ENCODE peak calls at places on chromosomes 12 and 14, in six cellular contexts. J is astrocyte of the spinal cord, I is GM23338, H is AG10803, P is fibroblast of pulmonary artery, Z is endothelial cell. V is an unnamed sample.

GRCh38 chr12:57772429-57773322 is at the start of gene EEF1AKMT3:
- DNase-seq in P (peak; percentile 40), I (peak; percentile 73), J (no peak), H (peak; percentile 41), Z (peak; percentile 63), V (no peak)

GRCh38 chr14:87491816-87492215 is 501.2 kb downstream of the GALC start:
- DNase-seq in H (no peak), P (no peak), Z (no peak), J (no peak), I (peak; percentile 47), V (no peak)

GRCh38 chr12:11653215-11653753 is 3.8 kb downstream of the ETV6 start:
- DNase-seq in H (peak; percentile 37), J (no peak), P (peak; percentile 46), Z (no peak), I (no peak), V (no peak)

GRCh38 chr14:91374897-91375747 is 42.5 kb downstream of the CCDC88C start:
- DNase-seq in P (no peak), Z (no peak), H (no peak), I (peak; percentile 74), J (no peak), V (no peak)

GRCh38 chr14:66444271-66444987 is 41.7 kb upstream of the CCDC196 start:
- DNase-seq in I (no peak), Z (no peak), H (peak; percentile 25), J (no peak), P (peak; percentile 7), V (no peak)

GRCh38 chr14:35879141-35879648 is 53.1 kb downstream of the BRMS1L start:
- DNase-seq in I (no peak), Z (no peak), H (peak; percentile 56), J (no peak), P (peak; percentile 38), V (no peak)

GRCh38 chr12:2129076-2129475 is 76.3 kb downstream of the CACNA1C start:
- DNase-seq in Z (no peak), J (peak; percentile 39), P (no peak), H (peak; percentile 87), I (no peak), V (no peak)

GRCh38 chr14:59754256-59754655 is 116.3 kb downstream of the RTN1 start:
- DNase-seq in I (no peak), H (peak; percentile 6), P (peak; percentile 16), J (peak; percentile 19), Z (no peak), V (no peak)

GRCh38 chr12:3681595-3681921 is 71.4 kb downstream of the CRACR2A start:
- DNase-seq in P (no peak), Z (no peak), I (no peak), H (no peak), J (no peak), V (no peak)

GRCh38 chr12:111757361-111758119 is 9.2 kb upstream of the ALDH2 start:
- DNase-seq in Z (no peak), I (no peak), H (peak; percentile 65), J (peak; percentile 69), P (peak; percentile 62), V (no peak)

GRCh38 chr12:119479121-119479561 is 114.4 kb upstream of the TMEM233 start:
- DNase-seq in H (no peak), Z (no peak), J (no peak), P (no peak), I (no peak), V (no peak)

GRCh38 chr12:68976304-68976915 is 43.4 kb upstream of the CPM start:
- DNase-seq in I (no peak), Z (no peak), P (no peak), H (no peak), J (no peak), V (no peak)

GRCh38 chr12:63353559-63353958 is 202.6 kb upstream of the AVPR1A start:
- DNase-seq in I (no peak), Z (no peak), P (peak; percentile 51), H (no peak), J (peak; percentile 26), V (no peak)

GRCh38 chr12:24071842-24072241 is 122.4 kb upstream of the SOX5 start:
- DNase-seq in J (no peak), P (no peak), Z (no peak), I (no peak), H (no peak), V (no peak)

GRCh38 chr14:49249022-49249421 is 337.2 kb downstream of the RPS29 start:
- DNase-seq in J (peak; percentile 26), P (no peak), I (no peak), Z (no peak), H (peak; percentile 12), V (no peak)

GRCh38 chr14:26709019-26709418 is 111.2 kb upstream of the NOVA1 start:
- DNase-seq in Z (no peak), P (peak; percentile 71), H (peak; percentile 3), J (peak; percentile 61), I (peak; percentile 9), V (no peak)

GRCh38 chr12:126718365-126718764 is 1548.6 kb upstream of the TMEM132C start:
- DNase-seq in P (no peak), H (no peak), I (no peak), Z (no peak), J (no peak), V (no peak)

GRCh38 chr12:52036587-52037171 is 14.6 kb upstream of the NR4A1 start:
- DNase-seq in Z (peak; percentile 59), J (peak; percentile 87), H (peak; percentile 78), P (peak; percentile 82), I (peak; percentile 84), V (peak; percentile 85)

GRCh38 chr12:131592972-131593371 is 117.9 kb upstream of the SFSWAP start:
- DNase-seq in H (no peak), Z (no peak), P (no peak), I (no peak), J (no peak), V (no peak)

GRCh38 chr12:65051196-65051595 is 69.9 kb downstream of the WIF1 start:
- DNase-seq in P (no peak), J (no peak), I (no peak), H (no peak), Z (no peak), V (no peak)

GRCh38 chr12:52525661-52526499 is 5.7 kb upstream of the KRT5 start:
- DNase-seq in I (no peak), P (no peak), Z (no peak), J (no peak), H (no peak), V (peak; percentile 9)

GRCh38 chr14:41096131-41096530 is 510.5 kb upstream of the LRFN5 start:
- DNase-seq in Z (no peak), J (no peak), I (no peak), H (no peak), P (no peak), V (no peak)

GRCh38 chr12:26425587-26426260 is 230.4 kb downstream of the SSPN start:
- DNase-seq in I (no peak), J (peak; percentile 56), H (no peak), P (peak; percentile 49), Z (no peak), V (no peak)

GRCh38 chr12:76158518-76159321 is 74.2 kb upstream of the NAP1L1 start:
- DNase-seq in I (peak; percentile 82), P (peak; percentile 70), H (peak; percentile 93), J (peak; percentile 81), Z (peak; percentile 59), V (peak; percentile 33)
- TF ChIP-seq CTCF in I (peak; percentile 83), P (peak; percentile 72), H (peak; percentile 90), J (peak; percentile 85), Z (peak; percentile 74), V (no peak)

GRCh38 chr12:14416658-14417057 is 51.2 kb downstream of the ATF7IP start:
- DNase-seq in H (peak; percentile 70), P (peak; percentile 92), Z (peak; percentile 41), I (peak; percentile 79), J (peak; percentile 92), V (no peak)
- TF ChIP-seq CTCF in H (peak; percentile 37), P (peak; percentile 41), Z (no peak), I (no peak), J (peak; percentile 39), V (no peak)

DNA sequence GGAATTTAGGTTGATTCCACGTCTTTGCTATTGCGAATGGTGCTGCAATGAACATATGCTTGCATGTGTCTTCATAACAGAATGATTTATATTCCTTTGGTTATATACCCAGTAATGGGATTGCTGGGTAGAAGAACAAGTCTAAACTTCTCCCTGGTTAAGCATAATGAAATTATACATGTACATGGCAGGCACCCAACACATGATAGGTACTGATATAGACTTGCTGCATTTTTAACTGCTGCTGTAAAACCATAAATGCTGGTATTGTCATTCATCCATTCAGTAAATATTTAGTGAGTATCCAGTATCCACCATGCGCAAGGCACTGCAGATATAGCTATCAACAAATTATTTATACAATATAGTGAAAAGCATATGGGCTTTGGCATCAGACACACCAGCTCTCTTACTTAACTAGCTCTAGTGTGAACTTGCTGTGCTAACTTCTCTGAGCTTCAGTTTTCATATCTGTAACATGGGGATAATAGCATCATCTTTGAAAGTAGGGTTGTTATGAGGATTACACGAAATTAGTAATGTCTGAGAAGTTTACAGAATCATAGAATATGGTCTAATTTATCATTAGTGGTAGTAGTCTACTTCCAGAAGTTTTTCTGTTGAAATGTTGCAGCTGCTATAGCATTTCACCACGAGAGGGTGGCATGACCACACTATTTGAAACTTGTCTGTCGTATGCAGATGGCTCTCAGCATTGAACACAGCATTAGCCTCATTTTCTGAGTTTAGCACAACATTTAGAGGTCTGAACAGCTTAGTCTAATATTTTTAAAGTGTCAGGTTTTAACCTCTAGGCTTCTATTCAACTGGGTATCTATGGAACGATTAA is 32.0 kb upstream of the SEL1L start:
- DNase-seq in P (peak; percentile 20), H (peak; percentile 8), J (no peak), Z (peak; percentile 26), I (peak; percentile 57), V (no peak)
- TF ChIP-seq CTCF in P (peak; percentile 43), H (peak; percentile 50), J (peak; percentile 25), Z (peak; percentile 41), I (peak; percentile 71), V (no peak)

GRCh38 chr12:9065607-9065856 is 50.2 kb downstream of the A2M start:
- DNase-seq in H (no peak), Z (no peak), P (no peak), I (no peak), J (no peak), V (no peak)

GRCh38 chr12:9064815-9065606 is 50.7 kb downstream of the A2M start:
- DNase-seq in Z (peak; percentile 33), P (peak; percentile 41), J (peak; percentile 14), I (peak; percentile 89), H (peak; percentile 39), V (peak; percentile 28)

GRCh38 chr12:9066183-9066623 is 49.5 kb downstream of the A2M start:
- DNase-seq in J (no peak), H (no peak), Z (no peak), P (no peak), I (no peak), V (no peak)

GRCh38 chr12:9066755-9067433 is 48.8 kb downstream of the A2M start:
- DNase-seq in H (no peak), J (no peak), Z (no peak), P (no peak), I (no peak), V (no peak)

DNA sequence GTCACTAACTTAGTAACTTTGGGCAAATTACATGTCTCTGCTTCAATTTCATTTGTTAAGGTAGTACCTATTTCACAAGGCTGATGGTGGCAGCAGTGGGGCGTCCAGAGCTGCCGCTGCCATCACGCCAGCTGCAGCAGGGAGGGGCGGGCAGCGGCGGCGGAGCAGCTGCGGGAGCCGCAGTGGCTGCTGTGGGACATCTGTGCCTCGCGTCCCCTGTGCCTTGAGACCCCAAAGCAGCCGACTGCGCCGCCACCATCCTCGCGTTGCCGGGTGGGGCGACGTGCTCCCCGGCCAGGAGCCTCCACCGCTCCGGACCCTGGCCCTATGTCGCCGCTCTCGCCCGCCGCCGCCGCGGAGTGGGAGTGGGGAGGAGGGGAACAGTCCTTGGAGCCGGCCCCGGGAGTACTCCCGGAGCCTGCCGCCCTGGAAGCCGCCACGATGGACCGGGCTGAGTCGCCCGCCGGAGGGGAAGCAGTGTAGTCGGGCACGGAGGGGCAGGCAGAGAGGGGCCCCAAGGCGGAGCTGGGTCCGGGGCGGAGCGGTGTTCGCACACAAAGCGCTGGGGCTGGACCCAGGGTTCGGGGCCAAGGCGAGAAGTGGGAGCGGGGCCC is 51.4 kb downstream of the A2M start:
- DNase-seq in Z (peak; percentile 69), J (peak; percentile 55), H (peak; percentile 38), I (peak; percentile 78), P (peak; percentile 49), V (peak; percentile 38)
- TF ChIP-seq CTCF in Z (no peak), J (peak; percentile 35), H (peak; percentile 34), I (peak; percentile 28), P (peak; percentile 29), V (no peak)

V was measured in activated B cell treated with CpG ODN at 0.5 μM for 24 hours.